ENCODE peak calls at places on chromosomes 13 and 19, in eight cellular contexts. B, G, Y, U, A, S, E and W are unnamed samples.

GRCh38 chr19:16203256-16204004 is 5.7 kb downstream of the AP1M1 start:
- DNase-seq in U (no peak), S (no peak), A (no peak), Y (no peak), G (no peak), B (no peak), E (no peak), W (no peak)

GRCh38 chr13:35881360-35881759 is 249.8 kb downstream of the DCLK1 start:
- DNase-seq in U (no peak), S (no peak), B (no peak), E (no peak), G (no peak), Y (no peak), A (no peak), W (no peak)

GRCh38 chr13:23778007-23778687 is 111.1 kb downstream of the MIPEP start:
- DNase-seq in G (no peak), Y (no peak), E (no peak), A (no peak), S (no peak), U (no peak), B (no peak), W (no peak)

GRCh38 chr19:12774588-12775555 is at the start of gene HOOK2:
- DNase-seq in E (no peak), A (peak), U (no peak), B (no peak), G (no peak), Y (no peak), S (peak), W (no peak)

GRCh38 chr19:55173717-55174409 is 6.2 kb downstream of the SYT5 start:
- DNase-seq in Y (peak), B (no peak), S (peak), A (peak), E (no peak), U (peak), G (no peak), W (peak)

GRCh38 chr13:94617389-94618000 is 15.8 kb downstream of the GPR180 start:
- DNase-seq in Y (no peak), A (no peak), B (no peak), U (no peak), S (no peak), G (no peak), E (no peak), W (no peak)

GRCh38 chr13:34779171-34779570 is 162.9 kb upstream of the NBEA start:
- DNase-seq in B (no peak), U (no peak), G (no peak), Y (no peak), A (no peak), S (no peak), E (no peak), W (no peak)

GRCh38 chr13:99777873-99778272 is 193.7 kb downstream of the ZIC5 start:
- DNase-seq in E (no peak), B (no peak), Y (no peak), U (no peak), G (no peak), A (no peak), S (no peak), W (no peak)

GRCh38 chr19:48618278-48618915 is 581 bp downstream of the RPL18 start:
- DNase-seq in U (no peak), Y (no peak), A (peak), B (no peak), S (no peak), E (no peak), G (no peak), W (no peak)

GRCh38 chr13:109274188-109274821 is 512.1 kb downstream of the IRS2 start:
- DNase-seq in E (peak), Y (peak), A (no peak), U (no peak), G (peak), S (peak), B (no peak), W (no peak)

GRCh38 chr13:77492982-77493381 is 42.5 kb upstream of the SCEL start:
- DNase-seq in B (no peak), S (no peak), G (no peak), A (no peak), E (no peak), Y (no peak), U (no peak), W (no peak)

GRCh38 chr19:51564791-51565190 is 6.3 kb upstream of the ZNF175 start:
- DNase-seq in U (no peak), E (no peak), S (no peak), Y (no peak), G (no peak), A (no peak), B (no peak), W (no peak)

GRCh38 chr13:59562924-59563323 is 600.8 kb downstream of the DIAPH3 start:
- DNase-seq in G (no peak), A (no peak), E (no peak), S (no peak), B (no peak), U (no peak), Y (no peak), W (no peak)

GRCh38 chr13:70090036-70090723 is 17.4 kb upstream of the ATXN8OS start:
- DNase-seq in Y (no peak), S (no peak), B (no peak), E (peak), A (no peak), G (no peak), U (no peak), W (no peak)

GRCh38 chr19:1107655-1108261 is 4.0 kb downstream of the GPX4 start:
- DNase-seq in G (no peak), B (no peak), A (no peak), E (no peak), S (no peak), U (no peak), Y (no peak), W (no peak)

GRCh38 chr13:25207291-25207690 is 35.2 kb upstream of the AMER2 start:
- DNase-seq in E (no peak), Y (no peak), A (no peak), U (no peak), G (no peak), S (no peak), B (no peak), W (no peak)